ENCODE peak calls at places on chromosomes 12 and 14, in four cellular contexts. E, N, L and U are unnamed samples.

GRCh38 chr14:69316449-69317391 is 56.8 kb downstream of the GALNT16 start:
- DNase-seq in L (no peak), E (peak; percentile 48), N (peak; percentile 97), U (peak; percentile 99)

GRCh38 chr14:92287987-92288386 is 35.0 kb upstream of the SLC24A4 start:
- DNase-seq in L (no peak), E (no peak), N (no peak), U (no peak)

GRCh38 chr12:52713960-52714886 is 10.9 kb upstream of the KRT77 start:
- DNase-seq in N (no peak), L (no peak), E (no peak), U (peak; percentile 31)

GRCh38 chr14:32620303-32620702 is 291.2 kb downstream of the AKAP6 start:
- DNase-seq in E (no peak), N (peak; percentile 67), L (no peak), U (no peak)

GRCh38 chr12:25997401-25997973 is 39.0 kb downstream of the RASSF8 start:
- DNase-seq in N (peak; percentile 99), E (peak; percentile 82), L (no peak), U (peak; percentile 69)

GRCh38 chr14:97065305-97066067 is 268.3 kb downstream of the VRK1 start:
- DNase-seq in E (no peak), N (no peak), L (no peak), U (no peak)

GRCh38 chr14:22567437-22567836 is 21.6 kb downstream of the DAD1 start:
- DNase-seq in E (no peak), L (no peak), N (no peak), U (no peak)

GRCh38 chr12:124796303-124796957 is 67.2 kb downstream of the SCARB1 start:
- DNase-seq in E (no peak), L (no peak), N (no peak), U (no peak)

GRCh38 chr14:41749425-41749824 is 142.7 kb downstream of the LRFN5 start:
- DNase-seq in N (peak; percentile 44), E (no peak), L (no peak), U (no peak)

GRCh38 chr12:96241484-96242256 is 47.5 kb downstream of the ELK3 start:
- DNase-seq in E (no peak), L (peak; percentile 60), N (peak; percentile 83), U (peak; percentile 94)

GRCh38 chr14:28298156-28298555 is 468.4 kb upstream of the FOXG1 start:
- DNase-seq in N (peak; percentile 45), E (no peak), L (no peak), U (no peak)

GRCh38 chr12:130739571-130739970 is 23.5 kb upstream of the RIMBP2 start:
- DNase-seq in L (no peak), N (no peak), E (no peak), U (no peak)

GRCh38 chr12:12010277-12011031 is 60.3 kb upstream of the BCL2L14 start:
- DNase-seq in E (no peak), N (peak; percentile 43), L (peak; percentile 44), U (peak; percentile 68)

GRCh38 chr14:90383126-90383730 is 13.6 kb upstream of the CALM1 start:
- DNase-seq in L (peak; percentile 97), E (peak; percentile 89), N (peak; percentile 100), U (peak; percentile 98)

GRCh38 chr14:49579841-49580240 is 6.3 kb downstream of the RPS29 start:
- DNase-seq in N (no peak), E (no peak), L (no peak), U (no peak)

GRCh38 chr12:30740274-30740673 is 14.5 kb downstream of the CAPRIN2 start:
- DNase-seq in E (no peak), N (no peak), L (no peak), U (no peak)

GRCh38 chr14:29216316-29216715 is 449.7 kb downstream of the FOXG1 start:
- DNase-seq in N (no peak), L (no peak), E (no peak), U (no peak)

GRCh38 chr14:22918519-22918808 is 485 bp downstream of the RBM23 start:
- DNase-seq in L (no peak), E (no peak), N (no peak), U (peak; percentile 13)

GRCh38 chr12:92648242-92649031 is 54.4 kb upstream of the PLEKHG7 start:
- DNase-seq in L (no peak), E (no peak), N (peak; percentile 73), U (no peak)

GRCh38 chr12:103647267-103647666 is 60.2 kb downstream of the STAB2 start:
- DNase-seq in E (no peak), L (no peak), N (peak; percentile 88), U (peak; percentile 53)

GRCh38 chr14:85701763-85702162 is 171.8 kb downstream of the FLRT2 start:
- DNase-seq in N (no peak), E (no peak), L (no peak), U (no peak)

GRCh38 chr14:99273025-99273723 is 1.2 kb upstream of the BCL11B start:
- DNase-seq in L (no peak), E (no peak), N (no peak), U (no peak)

GRCh38 chr14:94089479-94089878 is 8.4 kb downstream of the IFI27L1 start:
- DNase-seq in L (no peak), N (no peak), E (no peak), U (no peak)

GRCh38 chr12:83378186-83378727 is 691.6 kb downstream of the TMTC2 start:
- DNase-seq in E (no peak), N (no peak), L (no peak), U (no peak)

GRCh38 chr14:79825046-79825521 is 386.2 kb downstream of the DIO2 start:
- DNase-seq in N (peak; percentile 90), E (no peak), L (no peak), U (no peak)